ENCODE peak calls at places on chromosomes 11 and 22, in five cellular contexts. P is COR-L47; F is AG04450; T is stimulated activated CD4-positive, alpha-beta T cell treated with anti-CD3 and anti-CD28 coated beads, Interleukin-12 subunit alpha, Interleukin-12 subunit beta, amount 100 ng/mL, for 24 hours; N is pancreas. V is an unnamed sample.

GRCh38 chr11:128884054-128884453 is 7.1 kb upstream of the KCNJ5 start:
- DNase-seq in P (no peak), F (no peak), T (no peak), N (no peak), V (no peak)

GRCh38 chr22:35219012-35219411 is 38.3 kb upstream of the HMGXB4 start:
- DNase-seq in P (no peak), F (peak; percentile 7), T (no peak), N (no peak), V (no peak)

GRCh38 chr11:67278939-67279588 is 10.0 kb upstream of the ANKRD13D start:
- DNase-seq in P (no peak), F (no peak), T (no peak), N (no peak), V (no peak)

GRCh38 chr22:35914357-35914664 is 114.3 kb downstream of the RBFOX2 start:
- DNase-seq in P (no peak), F (no peak), T (no peak), N (no peak), V (no peak)

GRCh38 chr22:19477321-19478085 is 1.5 kb downstream of the UFD1 start:
- DNase-seq in P (no peak), F (no peak), T (no peak), N (no peak), V (no peak)

GRCh38 chr11:7278314-7278917 is 26.7 kb downstream of the SYT9 start:
- DNase-seq in P (no peak), F (no peak), T (no peak), N (no peak), V (no peak)

GRCh38 chr22:30910358-30910757 is 58.2 kb downstream of the MORC2 start:
- DNase-seq in P (peak; percentile 11), F (no peak), T (no peak), N (no peak), V (no peak)

GRCh38 chr11:68002943-68003845 is 703 bp downstream of the UNC93B1 start:
- DNase-seq in P (no peak), F (no peak), T (no peak), N (peak; percentile 76), V (no peak)

GRCh38 chr11:125141686-125142535 is 22.6 kb upstream of the PKNOX2 start:
- DNase-seq in P (peak; percentile 9), F (no peak), T (no peak), N (peak; percentile 44), V (no peak)

GRCh38 chr11:1776944-1777715 is 13.4 kb upstream of the CTSD start:
- DNase-seq in P (no peak), F (no peak), T (no peak), N (no peak), V (no peak)

GRCh38 chr11:120801801-120802689 is 221.9 kb upstream of the TBCEL start:
- DNase-seq in P (peak; percentile 66), F (peak; percentile 15), T (peak; percentile 16), N (peak; percentile 61), V (peak; percentile 47)

GRCh38 chr22:45502215-45503070 is at the start of gene FBLN1:
- DNase-seq in P (peak; percentile 4), F (no peak), T (no peak), N (no peak), V (no peak)

GRCh38 chr11:31645747-31646146 is 136.2 kb downstream of the ELP4 start:
- DNase-seq in P (no peak), F (peak; percentile 48), T (no peak), N (no peak), V (no peak)

GRCh38 chr11:123190504-123190903 is 4.5 kb downstream of the CLMP start:
- DNase-seq in P (no peak), F (no peak), T (no peak), N (no peak), V (no peak)

GRCh38 chr11:83972536-83972935 is 686.4 kb upstream of the CCDC90B start:
- DNase-seq in P (no peak), F (no peak), T (no peak), N (no peak), V (no peak)

GRCh38 chr11:10716122-10716521 is 22.6 kb upstream of the IRAG1 start:
- DNase-seq in P (no peak), F (no peak), T (no peak), N (no peak), V (no peak)

GRCh38 chr11:89540826-89541225 is 49.7 kb upstream of the NOX4 start:
- DNase-seq in P (no peak), F (no peak), T (no peak), N (no peak), V (no peak)

GRCh38 chr11:30478923-30479322 is 107.2 kb downstream of the MPPED2 start:
- DNase-seq in P (no peak), F (no peak), T (no peak), N (no peak), V (no peak)

GRCh38 chr11:76615950-76616349 is 54.6 kb downstream of the LRRC32 start:
- DNase-seq in P (peak; percentile 67), F (no peak), T (no peak), N (no peak), V (no peak)

GRCh38 chr11:96082002-96082899 is 158.3 kb upstream of the MTMR2 start:
- DNase-seq in P (no peak), F (no peak), T (no peak), N (no peak), V (no peak)